ENCODE peak calls at places on chromosomes 12 and 14, in four cellular contexts. S is HepG2, B is GM12878, Q is K562. T is an unnamed sample.

GRCh38 chr12:3420693-3421092 is 70.3 kb upstream of the PRMT8 start:
- DNase-seq in S (no peak), B (no peak), Q (no peak), T (no peak)

GRCh38 chr14:76784881-76785280 is 23.6 kb downstream of the VASH1 start:
- DNase-seq in S (peak; percentile 79), B (no peak), Q (peak; percentile 92), T (peak; percentile 91)

GRCh38 chr14:68403794-68404522 is 388.9 kb downstream of the ZFP36L1 start:
- DNase-seq in S (no peak), B (no peak), Q (no peak), T (no peak)

GRCh38 chr12:110677206-110677911 is 11.6 kb downstream of the HVCN1 start:
- DNase-seq in S (no peak), B (peak; percentile 97), Q (no peak), T (no peak)

GRCh38 chr12:22029991-22030390 is 16.0 kb upstream of the CMAS start:
- DNase-seq in S (no peak), B (no peak), Q (no peak), T (no peak)

GRCh38 chr12:125467363-125467762 is 402.1 kb downstream of the AACS start:
- DNase-seq in S (no peak), B (no peak), Q (no peak), T (no peak)

GRCh38 chr12:69348162-69348938 is at the start of gene LYZ:
- DNase-seq in S (peak; percentile 94), B (no peak), Q (no peak), T (no peak)

GRCh38 chr12:53298154-53298553 is 1.3 kb upstream of the MYG1 start:
- DNase-seq in S (no peak), B (no peak), Q (no peak), T (no peak)

GRCh38 chr12:76276499-76277151 is 71.6 kb downstream of the BBS10 start:
- DNase-seq in S (no peak), B (no peak), Q (no peak), T (no peak)

GRCh38 chr12:18811268-18811667 is 73.3 kb downstream of the CAPZA3 start:
- DNase-seq in S (no peak), B (no peak), Q (no peak), T (no peak)

GRCh38 chr14:88044129-88044727 is 39.3 kb downstream of the GPR65 start:
- DNase-seq in S (peak; percentile 96), B (no peak), Q (no peak), T (no peak)

GRCh38 chr14:98950356-98950895 is 321.6 kb downstream of the BCL11B start:
- DNase-seq in S (no peak), B (no peak), Q (no peak), T (no peak)
- TF ChIP-seq ATF3 in S (no peak), B (no peak), Q (no peak), T (no peak)

DNA sequence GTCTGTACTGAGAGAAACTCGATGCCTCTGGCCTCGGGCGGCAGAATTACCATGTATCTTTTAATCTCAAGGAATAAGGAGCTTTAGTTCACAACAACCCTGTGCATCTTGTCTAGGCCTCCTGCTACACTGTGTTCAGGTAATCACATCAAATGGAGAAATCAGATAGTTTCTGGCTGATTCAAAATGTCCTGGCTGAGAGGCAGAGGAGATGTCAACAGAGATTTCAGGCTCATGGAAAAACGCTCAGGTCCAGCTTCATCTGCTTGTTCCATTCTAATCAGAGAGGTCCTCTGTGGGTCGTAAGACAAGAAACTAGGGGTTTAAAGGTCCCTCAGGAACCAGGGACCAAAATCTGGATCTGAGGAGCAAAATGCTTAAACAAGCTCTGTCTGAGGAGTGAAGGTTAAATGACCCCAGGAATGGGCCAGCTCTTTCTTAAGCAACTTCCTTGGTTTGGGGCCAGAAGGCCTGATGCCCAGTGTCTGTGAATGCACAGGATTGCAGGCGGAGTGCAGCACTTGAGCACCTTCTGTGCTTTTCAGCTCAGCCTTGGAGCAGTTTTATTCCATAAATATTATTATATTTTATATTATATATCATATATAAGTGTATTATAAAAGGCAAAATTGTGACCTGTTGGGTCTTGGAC is 170.2 kb upstream of the PRICKLE1 start:
- DNase-seq in S (no peak), B (no peak), Q (no peak), T (no peak)
- TF ChIP-seq NR2C2 in S (no peak), B (no peak), Q (no peak), T (no peak)

GRCh38 chr14:54189358-54190354 is 207.2 kb upstream of the CDKN3 start:
- DNase-seq in S (no peak), B (no peak), Q (no peak), T (no peak)
- TF ChIP-seq ATF3 in S (no peak), B (no peak), Q (no peak), T (no peak)

DNA sequence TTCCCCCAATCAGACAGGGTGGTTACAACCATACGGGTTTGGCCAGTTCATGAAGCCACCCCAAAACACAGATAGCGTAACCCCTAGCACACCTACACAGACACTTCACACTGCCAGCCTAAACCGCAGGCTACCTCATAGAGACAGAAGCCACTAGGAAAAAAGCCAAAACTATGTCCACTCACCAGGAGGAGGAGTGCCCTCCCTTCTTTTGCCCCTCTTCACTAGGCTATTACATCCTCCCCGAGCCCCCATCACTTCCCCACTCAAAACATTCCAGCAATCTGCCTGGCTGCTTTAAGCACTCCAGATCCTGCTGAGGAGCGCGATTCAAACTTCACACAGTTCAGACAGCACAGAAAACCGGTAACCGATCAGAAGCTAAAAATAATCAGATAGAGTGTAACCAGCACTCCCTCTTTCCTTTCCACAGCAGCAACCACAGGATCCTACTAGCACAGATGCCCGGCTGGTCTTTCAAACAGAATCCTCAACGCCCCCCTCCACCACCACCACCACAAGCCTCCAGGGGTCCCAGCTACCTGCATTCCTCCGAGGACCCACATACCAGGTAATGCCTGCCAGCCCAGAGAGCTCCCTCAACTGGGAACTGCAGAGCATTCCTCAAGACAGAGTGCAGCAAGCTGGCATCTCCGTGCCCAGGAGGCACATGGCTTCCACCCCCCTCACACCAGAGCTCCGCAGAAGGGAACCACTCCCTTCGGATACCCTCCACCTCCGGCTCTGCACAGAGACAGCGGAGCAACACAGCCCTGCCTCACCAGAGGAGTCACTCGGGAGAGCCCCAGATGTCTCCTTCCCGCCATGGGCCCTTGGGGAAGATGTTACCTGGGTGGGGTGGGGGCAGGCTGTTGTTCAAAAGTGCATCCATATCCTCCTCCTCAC is 1.5 kb downstream of the CHD4 start:
- DNase-seq in S (no peak), B (no peak), Q (no peak), T (peak; percentile 47)
- TF ChIP-seq NR2C2 in S (no peak), B (no peak), Q (no peak), T (no peak)